ENCODE peak calls at places on chromosomes 7 and 10, in five cellular contexts. W is left colon; I is left ventricle myocardium superior; A is brain microvascular endothelial cell; C is stimulated activated CD8-positive, alpha-beta memory T cell treated with anti-CD3 and anti-CD28 coated beads, Interleukin-15, amount 100 ng/mL, for 24 hours. Z is an unnamed sample.

GRCh38 chr7:4113976-4114375 is 568.1 kb upstream of the FOXK1 start:
- DNase-seq in I (no peak), W (no peak), A (no peak), C (no peak), Z (no peak)

GRCh38 chr10:69870591-69870990 is 68.9 kb downstream of the COL13A1 start:
- DNase-seq in I (no peak), A (no peak), W (no peak), C (no peak), Z (no peak)

GRCh38 chr7:73904219-73905136 is 43.5 kb downstream of the TMEM270 start:
- DNase-seq in I (no peak), C (no peak), W (no peak), A (no peak), Z (peak; percentile 66)

GRCh38 chr10:3807928-3808496 is 23.0 kb upstream of the KLF6 start:
- DNase-seq in A (no peak), W (no peak), C (no peak), I (peak; percentile 65), Z (no peak)

GRCh38 chr7:51154201-51154600 is 162.4 kb downstream of the COBL start:
- DNase-seq in W (no peak), I (no peak), C (no peak), A (no peak), Z (no peak)

GRCh38 chr10:111122127-111122526 is 45.3 kb downstream of the ADRA2A start:
- DNase-seq in A (no peak), W (no peak), I (no peak), C (no peak), Z (no peak)

GRCh38 chr7:84469034-84469433 is 274.4 kb upstream of the SEMA3A start:
- DNase-seq in I (no peak), C (no peak), A (no peak), W (no peak), Z (no peak)

GRCh38 chr10:71846816-71847215 is 4.2 kb downstream of the PSAP start:
- DNase-seq in W (no peak), A (no peak), I (no peak), C (no peak), Z (no peak)

GRCh38 chr7:50342616-50343114 is 38.1 kb downstream of the IKZF1 start:
- DNase-seq in W (no peak), A (no peak), C (no peak), I (no peak), Z (no peak)

GRCh38 chr10:95601116-95601719 is 40.0 kb upstream of the SORBS1 start:
- DNase-seq in A (peak; percentile 75), C (no peak), I (peak; percentile 77), W (peak; percentile 85), Z (peak; percentile 77)

GRCh38 chr7:144682581-144683280 is 153.1 kb downstream of the TPK1 start:
- DNase-seq in A (no peak), I (no peak), C (no peak), W (no peak), Z (no peak)

GRCh38 chr7:100023526-100023925 is 8.1 kb downstream of the ZKSCAN1 start:
- DNase-seq in A (no peak), W (no peak), I (no peak), C (no peak), Z (no peak)

Z was measured in NCI-H226.